ENCODE peak calls at places on chromosomes 6 and 20, in four cellular contexts. Q is NCI-H748 treated with DMSO at 0.1 percent for 48 hours, C is nephron progenitor cell, Z is anterior cingulate cortex. J is an unnamed sample.

GRCh38 chr6:47041741-47042140 is 391 bp downstream of the ADGRF1 start:
- DNase-seq in Z (no peak), Q (no peak), C (no peak), J (no peak)

GRCh38 chr20:49346682-49347081 is 68.8 kb upstream of the ZNFX1 start:
- DNase-seq in Z (no peak), C (no peak), Q (no peak), J (no peak)

GRCh38 chr20:11204926-11205768 is 531.3 kb upstream of the JAG1 start:
- DNase-seq in Q (peak), Z (peak), C (peak), J (peak)

GRCh38 chr6:28747631-28748157 is 176.1 kb downstream of the TRIM27 start:
- DNase-seq in Q (peak), Z (no peak), C (peak), J (no peak)

GRCh38 chr6:21791066-21791465 is 197.5 kb downstream of the SOX4 start:
- DNase-seq in Z (no peak), C (no peak), Q (no peak), J (no peak)

GRCh38 chr6:81894286-81894685 is 141.8 kb upstream of the TENT5A start:
- DNase-seq in Z (no peak), C (no peak), Q (no peak), J (no peak)

GRCh38 chr6:8268606-8269005 is 166.3 kb upstream of the EEF1E1 start:
- DNase-seq in Q (no peak), Z (no peak), C (no peak), J (no peak)

GRCh38 chr6:43334466-43335095 is 26.0 kb upstream of the CRIP3 start:
- DNase-seq in Q (no peak), C (peak), Z (no peak), J (no peak)